ENCODE peak calls at places on chromosomes 2 and 18, in seven cellular contexts. G is mammary epithelial cell, W is fibroblast of lung, T is mesenchymal stem cell, Q is MM.1S, I is GM23248, K is Karpas-422. P is an unnamed sample.

GRCh38 chr2:1642066-1642861 is 102.1 kb downstream of the PXDN start:
- DNase-seq in K (no peak), W (peak), I (no peak), Q (no peak), T (no peak), G (no peak), P (no peak)

GRCh38 chr2:237864940-237865622 is 5.7 kb downstream of the RAMP1 start:
- DNase-seq in I (peak), G (peak), W (peak), T (no peak), Q (no peak), K (no peak), P (no peak)

GRCh38 chr18:37578886-37579513 is 13.4 kb upstream of the CELF4 start:
- DNase-seq in T (peak), Q (peak), W (no peak), I (peak), K (peak), G (peak), P (peak)

GRCh38 chr18:13218376-13219011 is at the start of gene LDLRAD4:
- DNase-seq in I (peak), W (peak), Q (no peak), K (no peak), T (no peak), G (no peak), P (peak)

GRCh38 chr2:106885981-106886915 is at the start of gene ST6GAL2:
- DNase-seq in I (peak), Q (no peak), K (no peak), W (peak), G (peak), T (peak), P (peak)

GRCh38 chr2:162074579-162074922 is 536 bp upstream of the DPP4 start:
- DNase-seq in K (no peak), T (no peak), G (no peak), W (no peak), I (peak), Q (no peak), P (no peak)

GRCh38 chr18:42365550-42365949 is 410.5 kb downstream of the PIK3C3 start:
- DNase-seq in T (peak), W (peak), G (no peak), I (no peak), Q (no peak), K (no peak), P (no peak)

GRCh38 chr18:65257157-65257556 is 493.7 kb upstream of the CDH7 start:
- DNase-seq in Q (no peak), G (no peak), T (no peak), K (no peak), I (no peak), W (no peak), P (peak)

GRCh38 chr2:218516614-218517013 is 51.5 kb downstream of the USP37 start:
- DNase-seq in I (peak), T (peak), W (peak), K (peak), G (no peak), Q (no peak), P (peak)

GRCh38 chr2:75561566-75562512 is 1.1 kb upstream of the EVA1A start:
- DNase-seq in Q (no peak), G (peak), T (peak), W (peak), I (peak), K (no peak), P (no peak)

GRCh38 chr2:138373993-138374408 is 127.6 kb upstream of the SPOPL start:
- DNase-seq in I (peak), K (peak), T (peak), W (peak), G (peak), Q (peak), P (peak)

GRCh38 chr2:121873870-121874269 is 118.4 kb downstream of the TSN start:
- DNase-seq in W (no peak), T (no peak), Q (no peak), K (no peak), G (no peak), I (no peak), P (peak)

GRCh38 chr2:57906152-57906732 is 140.4 kb upstream of the VRK2 start:
- DNase-seq in Q (peak), I (peak), K (peak), W (peak), T (peak), G (peak), P (peak)

GRCh38 chr2:143946436-143947385 is 573.2 kb downstream of the ZEB2 start:
- DNase-seq in Q (no peak), I (peak), T (no peak), W (no peak), G (no peak), K (no peak), P (no peak)

GRCh38 chr2:231922945-231923344 is 3.3 kb downstream of the NPPC start:
- DNase-seq in T (no peak), K (no peak), I (no peak), W (no peak), G (no peak), Q (no peak), P (no peak)

GRCh38 chr2:231920795-231921194 is 5.4 kb downstream of the NPPC start:
- DNase-seq in W (no peak), K (no peak), I (no peak), T (no peak), G (no peak), Q (no peak), P (no peak)

GRCh38 chr2:231920366-231920765 is 5.8 kb downstream of the NPPC start:
- DNase-seq in W (no peak), T (no peak), Q (no peak), G (no peak), K (no peak), I (no peak), P (no peak)

GRCh38 chr2:231923951-231924888 is 2.0 kb downstream of the NPPC start:
- DNase-seq in Q (no peak), T (no peak), I (no peak), G (no peak), W (no peak), K (no peak), P (no peak)

GRCh38 chr2:231922311-231922710 is 3.9 kb downstream of the NPPC start:
- DNase-seq in T (no peak), Q (no peak), I (no peak), K (no peak), G (no peak), W (no peak), P (no peak)
- H3K4me3 ChIP-seq in T (no peak), Q (no peak), I (no peak), K (no peak), G (no peak), W (no peak), P (no peak)

DNA sequence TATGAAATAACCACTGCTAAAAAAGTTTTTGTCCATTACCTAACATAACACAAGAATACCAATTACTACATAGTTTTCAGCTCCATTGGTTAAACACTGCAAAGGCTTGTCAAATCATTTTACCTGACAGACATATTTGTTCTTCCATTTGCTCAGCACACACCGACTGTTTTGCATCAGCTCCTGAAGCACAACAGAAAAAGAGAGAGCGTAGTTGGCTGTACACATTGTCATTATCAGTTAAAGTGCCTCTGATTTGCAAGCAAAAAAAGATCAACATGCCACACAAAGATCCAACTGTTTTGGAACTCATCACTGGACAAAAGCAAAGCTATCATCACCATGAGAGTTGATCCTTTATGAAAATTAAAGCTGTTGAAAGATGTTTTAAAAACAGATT is 103.8 kb downstream of the WDPCP start:
- DNase-seq in Q (no peak), T (no peak), W (no peak), G (no peak), I (no peak), K (no peak), P (no peak)
- H2AFZ ChIP-seq in Q (no peak), T (no peak), W (no peak), G (no peak), I (no peak), K (no peak), P (no peak)

GRCh38 chr2:176159678-176160250 is 2.7 kb downstream of the HOXD3 start:
- DNase-seq in K (no peak), I (no peak), W (peak), Q (no peak), T (no peak), G (no peak), P (peak)

GRCh38 chr2:176160251-176161040 is 3.3 kb downstream of the HOXD3 start:
- DNase-seq in W (peak), G (no peak), K (no peak), I (no peak), T (no peak), Q (no peak), P (no peak)

GRCh38 chr2:176161817-176162626 is 4.9 kb downstream of the HOXD3 start:
- DNase-seq in G (peak), Q (no peak), W (peak), K (no peak), T (no peak), I (peak), P (peak)

GRCh38 chr2:176162911-176163654 is 6.0 kb downstream of the HOXD3 start:
- DNase-seq in T (no peak), I (no peak), W (peak), G (no peak), Q (no peak), K (no peak), P (peak)

GRCh38 chr2:176161041-176161785 is 4.1 kb downstream of the HOXD3 start:
- DNase-seq in K (no peak), G (no peak), Q (no peak), I (no peak), W (peak), T (no peak), P (no peak)
- H3K4me3 ChIP-seq in K (no peak), G (no peak), Q (no peak), I (peak), W (no peak), T (peak), P (no peak)

DNA sequence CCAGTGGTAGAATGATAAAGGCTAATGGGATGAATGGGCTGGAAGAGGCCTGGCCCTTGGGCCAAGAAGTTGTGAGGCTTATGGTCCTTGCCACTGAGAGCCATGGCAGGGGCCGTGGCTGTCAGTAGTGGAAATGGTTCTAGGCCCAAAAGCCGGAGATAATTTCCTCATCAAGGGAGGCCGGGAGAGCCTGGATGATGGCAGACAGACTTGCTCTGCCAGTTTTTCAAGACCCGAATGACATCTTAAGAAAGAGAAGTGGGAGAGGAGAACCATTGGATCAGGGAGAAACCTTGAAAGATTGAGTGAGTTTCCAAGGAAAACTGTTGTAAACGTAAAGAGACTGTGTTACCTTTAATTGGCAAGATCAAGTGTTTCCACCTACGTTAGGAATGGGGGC is 46.3 kb upstream of the VPS54 start:
- DNase-seq in G (no peak), K (peak), I (no peak), T (no peak), W (no peak), Q (no peak), P (no peak)
- H2AFZ ChIP-seq in G (peak), K (no peak), I (no peak), T (no peak), W (no peak), Q (no peak), P (no peak)